ENCODE peak calls at places on chromosomes 2 and 18, in ten cellular contexts. One of them, this sample, is unnamed.

GRCh38 chr18:55084546-55084945 is 125.3 kb upstream of the CCDC68 start:
- DNase-seq in NCI-H1417: no peak
- DNase-seq in GM03348: no peak
- DNase-seq in non-pigmented ciliary epithelial cell: no peak
- DNase-seq in endothelial cell: no peak
- DNase-seq in esophagus squamous epithelium: no peak
- DNase-seq in progenitor cell of endocrine pancreas: no peak
- DNase-seq in naive thymus-derived CD8-positive, alpha-beta T cell: no peak
- DNase-seq in lung microvascular endothelial cell: no peak
- DNase-seq in GM12892: no peak
- DNase-seq in this sample: no peak

GRCh38 chr2:178070824-178071223 is 1.8 kb downstream of the PDE11A start:
- DNase-seq in GM03348: peak; percentile 27
- DNase-seq in lung microvascular endothelial cell: no peak
- DNase-seq in progenitor cell of endocrine pancreas: no peak
- DNase-seq in GM12892: no peak
- DNase-seq in endothelial cell: no peak
- DNase-seq in non-pigmented ciliary epithelial cell: no peak
- DNase-seq in naive thymus-derived CD8-positive, alpha-beta T cell: no peak
- DNase-seq in NCI-H1417: no peak
- DNase-seq in esophagus squamous epithelium: no peak
- DNase-seq in this sample: no peak

GRCh38 chr2:66550826-66551225 is 115.9 kb downstream of the MEIS1 start:
- DNase-seq in NCI-H1417: no peak
- DNase-seq in non-pigmented ciliary epithelial cell: no peak
- DNase-seq in GM03348: no peak
- DNase-seq in esophagus squamous epithelium: no peak
- DNase-seq in progenitor cell of endocrine pancreas: no peak
- DNase-seq in lung microvascular endothelial cell: no peak
- DNase-seq in GM12892: no peak
- DNase-seq in endothelial cell: no peak
- DNase-seq in naive thymus-derived CD8-positive, alpha-beta T cell: no peak
- DNase-seq in this sample: no peak

GRCh38 chr18:9951022-9951859 is 37.4 kb downstream of the VAPA start:
- DNase-seq in progenitor cell of endocrine pancreas: no peak
- DNase-seq in NCI-H1417: no peak
- DNase-seq in esophagus squamous epithelium: no peak
- DNase-seq in non-pigmented ciliary epithelial cell: peak; percentile 43
- DNase-seq in GM03348: peak; percentile 70
- DNase-seq in GM12892: no peak
- DNase-seq in naive thymus-derived CD8-positive, alpha-beta T cell: no peak
- DNase-seq in endothelial cell: peak; percentile 51
- DNase-seq in lung microvascular endothelial cell: peak; percentile 85
- DNase-seq in this sample: no peak

GRCh38 chr2:156826342-156826933 is 390.3 kb downstream of the GPD2 start:
- DNase-seq in lung microvascular endothelial cell: peak; percentile 20
- DNase-seq in NCI-H1417: no peak
- DNase-seq in progenitor cell of endocrine pancreas: no peak
- DNase-seq in non-pigmented ciliary epithelial cell: peak; percentile 30
- DNase-seq in GM03348: peak; percentile 46
- DNase-seq in endothelial cell: no peak
- DNase-seq in naive thymus-derived CD8-positive, alpha-beta T cell: no peak
- DNase-seq in GM12892: no peak
- DNase-seq in esophagus squamous epithelium: no peak
- DNase-seq in this sample: no peak

GRCh38 chr2:45274190-45274926 is 265.1 kb upstream of the SIX2 start:
- DNase-seq in lung microvascular endothelial cell: no peak
- DNase-seq in GM12892: no peak
- DNase-seq in esophagus squamous epithelium: no peak
- DNase-seq in NCI-H1417: no peak
- DNase-seq in naive thymus-derived CD8-positive, alpha-beta T cell: no peak
- DNase-seq in GM03348: no peak
- DNase-seq in non-pigmented ciliary epithelial cell: no peak
- DNase-seq in endothelial cell: no peak
- DNase-seq in progenitor cell of endocrine pancreas: no peak
- DNase-seq in this sample: peak; percentile 7

GRCh38 chr2:237298323-237299118 is 115.4 kb downstream of the COL6A3 start:
- DNase-seq in NCI-H1417: peak; percentile 29
- DNase-seq in endothelial cell: no peak
- DNase-seq in lung microvascular endothelial cell: no peak
- DNase-seq in progenitor cell of endocrine pancreas: no peak
- DNase-seq in GM12892: no peak
- DNase-seq in esophagus squamous epithelium: no peak
- DNase-seq in GM03348: no peak
- DNase-seq in non-pigmented ciliary epithelial cell: no peak
- DNase-seq in naive thymus-derived CD8-positive, alpha-beta T cell: no peak
- DNase-seq in this sample: no peak

GRCh38 chr18:1002653-1003178 is 98.0 kb downstream of the ADCYAP1 start:
- DNase-seq in progenitor cell of endocrine pancreas: no peak
- DNase-seq in GM03348: peak; percentile 38
- DNase-seq in endothelial cell: no peak
- DNase-seq in naive thymus-derived CD8-positive, alpha-beta T cell: no peak
- DNase-seq in GM12892: no peak
- DNase-seq in lung microvascular endothelial cell: peak; percentile 92
- DNase-seq in esophagus squamous epithelium: no peak
- DNase-seq in NCI-H1417: no peak
- DNase-seq in non-pigmented ciliary epithelial cell: no peak
- DNase-seq in this sample: no peak

GRCh38 chr18:712401-713134 is at the start of gene ENOSF1:
- DNase-seq in naive thymus-derived CD8-positive, alpha-beta T cell: peak; percentile 81
- DNase-seq in esophagus squamous epithelium: no peak
- DNase-seq in GM12892: peak; percentile 86
- DNase-seq in lung microvascular endothelial cell: peak; percentile 77
- DNase-seq in non-pigmented ciliary epithelial cell: no peak
- DNase-seq in GM03348: peak; percentile 95
- DNase-seq in NCI-H1417: peak; percentile 23
- DNase-seq in progenitor cell of endocrine pancreas: peak; percentile 92
- DNase-seq in endothelial cell: peak; percentile 94
- DNase-seq in this sample: no peak

GRCh38 chr2:112880696-112881095 is 30.3 kb upstream of the IL37 start:
- DNase-seq in naive thymus-derived CD8-positive, alpha-beta T cell: no peak
- DNase-seq in GM12892: no peak
- DNase-seq in GM03348: no peak
- DNase-seq in non-pigmented ciliary epithelial cell: no peak
- DNase-seq in NCI-H1417: no peak
- DNase-seq in lung microvascular endothelial cell: peak; percentile 69
- DNase-seq in esophagus squamous epithelium: no peak
- DNase-seq in endothelial cell: no peak
- DNase-seq in progenitor cell of endocrine pancreas: no peak
- DNase-seq in this sample: no peak

GRCh38 chr18:61892683-61893303 is at the start of gene RNF152:
- DNase-seq in GM03348: peak; percentile 42
- DNase-seq in esophagus squamous epithelium: no peak
- DNase-seq in NCI-H1417: no peak
- DNase-seq in non-pigmented ciliary epithelial cell: no peak
- DNase-seq in GM12892: no peak
- DNase-seq in naive thymus-derived CD8-positive, alpha-beta T cell: peak; percentile 31
- DNase-seq in endothelial cell: peak; percentile 41
- DNase-seq in lung microvascular endothelial cell: peak; percentile 45
- DNase-seq in progenitor cell of endocrine pancreas: peak; percentile 40
- DNase-seq in this sample: no peak

GRCh38 chr2:219252900-219253752 is at the start of gene TUBA4B:
- DNase-seq in endothelial cell: peak; percentile 31
- DNase-seq in NCI-H1417: no peak
- DNase-seq in esophagus squamous epithelium: no peak
- DNase-seq in naive thymus-derived CD8-positive, alpha-beta T cell: peak; percentile 47
- DNase-seq in progenitor cell of endocrine pancreas: no peak
- DNase-seq in non-pigmented ciliary epithelial cell: no peak
- DNase-seq in GM12892: peak; percentile 52
- DNase-seq in GM03348: peak; percentile 50
- DNase-seq in lung microvascular endothelial cell: peak; percentile 19
- DNase-seq in this sample: no peak

GRCh38 chr2:85823951-85824350 is 64.8 kb downstream of the ST3GAL5 start:
- DNase-seq in non-pigmented ciliary epithelial cell: no peak
- DNase-seq in progenitor cell of endocrine pancreas: no peak
- DNase-seq in GM03348: no peak
- DNase-seq in endothelial cell: no peak
- DNase-seq in lung microvascular endothelial cell: no peak
- DNase-seq in GM12892: no peak
- DNase-seq in esophagus squamous epithelium: no peak
- DNase-seq in NCI-H1417: no peak
- DNase-seq in naive thymus-derived CD8-positive, alpha-beta T cell: no peak
- DNase-seq in this sample: no peak

GRCh38 chr18:74944676-74945075 is 264.3 kb downstream of the PTGR3 start:
- DNase-seq in GM12892: no peak
- DNase-seq in GM03348: no peak
- DNase-seq in lung microvascular endothelial cell: peak; percentile 11
- DNase-seq in NCI-H1417: no peak
- DNase-seq in progenitor cell of endocrine pancreas: no peak
- DNase-seq in non-pigmented ciliary epithelial cell: no peak
- DNase-seq in naive thymus-derived CD8-positive, alpha-beta T cell: no peak
- DNase-seq in endothelial cell: no peak
- DNase-seq in esophagus squamous epithelium: no peak
- DNase-seq in this sample: no peak

GRCh38 chr2:109440507-109441156 is 173.1 kb downstream of the SEPTIN10 start:
- DNase-seq in NCI-H1417: no peak
- DNase-seq in esophagus squamous epithelium: no peak
- DNase-seq in non-pigmented ciliary epithelial cell: no peak
- DNase-seq in endothelial cell: no peak
- DNase-seq in progenitor cell of endocrine pancreas: no peak
- DNase-seq in GM12892: no peak
- DNase-seq in GM03348: no peak
- DNase-seq in lung microvascular endothelial cell: no peak
- DNase-seq in naive thymus-derived CD8-positive, alpha-beta T cell: no peak
- DNase-seq in this sample: no peak

GRCh38 chr2:9082158-9082557 is 78.7 kb upstream of the MBOAT2 start:
- DNase-seq in progenitor cell of endocrine pancreas: no peak
- DNase-seq in non-pigmented ciliary epithelial cell: no peak
- DNase-seq in GM12892: no peak
- DNase-seq in endothelial cell: no peak
- DNase-seq in lung microvascular endothelial cell: no peak
- DNase-seq in NCI-H1417: no peak
- DNase-seq in GM03348: no peak
- DNase-seq in naive thymus-derived CD8-positive, alpha-beta T cell: no peak
- DNase-seq in esophagus squamous epithelium: no peak
- DNase-seq in this sample: no peak

GRCh38 chr2:156346731-156347130 is 14.2 kb upstream of the NR4A2 start:
- DNase-seq in endothelial cell: no peak
- DNase-seq in GM12892: no peak
- DNase-seq in GM03348: no peak
- DNase-seq in progenitor cell of endocrine pancreas: no peak
- DNase-seq in naive thymus-derived CD8-positive, alpha-beta T cell: no peak
- DNase-seq in lung microvascular endothelial cell: no peak
- DNase-seq in esophagus squamous epithelium: no peak
- DNase-seq in non-pigmented ciliary epithelial cell: no peak
- DNase-seq in NCI-H1417: no peak
- DNase-seq in this sample: no peak

GRCh38 chr2:162118166-162119031 is 33.6 kb downstream of the GCG start:
- DNase-seq in esophagus squamous epithelium: no peak
- DNase-seq in lung microvascular endothelial cell: peak; percentile 42
- DNase-seq in naive thymus-derived CD8-positive, alpha-beta T cell: no peak
- DNase-seq in GM12892: no peak
- DNase-seq in GM03348: peak; percentile 66
- DNase-seq in endothelial cell: no peak
- DNase-seq in non-pigmented ciliary epithelial cell: no peak
- DNase-seq in progenitor cell of endocrine pancreas: no peak
- DNase-seq in NCI-H1417: no peak
- DNase-seq in this sample: no peak

GRCh38 chr18:11072632-11073031 is 76.7 kb downstream of the PIEZO2 start:
- DNase-seq in naive thymus-derived CD8-positive, alpha-beta T cell: no peak
- DNase-seq in GM03348: no peak
- DNase-seq in endothelial cell: no peak
- DNase-seq in esophagus squamous epithelium: no peak
- DNase-seq in NCI-H1417: no peak
- DNase-seq in lung microvascular endothelial cell: no peak
- DNase-seq in GM12892: no peak
- DNase-seq in non-pigmented ciliary epithelial cell: no peak
- DNase-seq in progenitor cell of endocrine pancreas: no peak
- DNase-seq in this sample: no peak